ENCODE peak calls at places on chromosome 12, in ten cellular contexts. T, H, E, C, X, R, L, V, Z and N are unnamed samples.

GRCh38 chr12:75837700-75838099 is 193.9 kb downstream of the PHLDA1 start:
- DNase-seq in T (no peak), H (no peak), E (peak; percentile 63), C (no peak), X (no peak), R (no peak), L (no peak), V (peak; percentile 11), Z (no peak), N (no peak)

GRCh38 chr12:1474059-1474537 is 120.3 kb downstream of the FBXL14 start:
- DNase-seq in T (no peak), H (peak; percentile 93), E (peak; percentile 97), C (no peak), X (peak; percentile 84), R (no peak), L (peak; percentile 22), V (no peak), Z (no peak), N (no peak)

GRCh38 chr12:65952737-65953209 is 128.5 kb downstream of the HMGA2 start:
- DNase-seq in T (no peak), H (peak; percentile 79), E (peak; percentile 36), C (no peak), X (peak; percentile 38), R (no peak), L (no peak), V (no peak), Z (no peak), N (no peak)

GRCh38 chr12:11264501-11264900 is 5.0 kb downstream of the PRB3 start:
- DNase-seq in T (no peak), H (no peak), E (no peak), C (no peak), X (no peak), R (no peak), L (no peak), V (no peak), Z (no peak), N (no peak)

GRCh38 chr12:67433393-67434175 is 164.4 kb downstream of the CAND1 start:
- DNase-seq in T (no peak), H (no peak), E (peak; percentile 69), C (no peak), X (no peak), R (no peak), L (no peak), V (no peak), Z (no peak), N (no peak)

GRCh38 chr12:116123511-116124258 is 153.8 kb downstream of the MED13L start:
- DNase-seq in T (no peak), H (peak; percentile 56), E (peak; percentile 78), C (peak; percentile 21), X (peak; percentile 70), R (no peak), L (peak; percentile 86), V (peak; percentile 86), Z (no peak), N (peak; percentile 78)

GRCh38 chr12:113735146-113735545 is 231.0 kb downstream of the RBM19 start:
- DNase-seq in T (no peak), H (no peak), E (no peak), C (no peak), X (no peak), R (no peak), L (no peak), V (peak; percentile 58), Z (no peak), N (no peak)

GRCh38 chr12:109877504-109878246 is 2.7 kb downstream of the GLTP start:
- DNase-seq in T (no peak), H (no peak), E (no peak), C (no peak), X (no peak), R (no peak), L (no peak), V (no peak), Z (no peak), N (no peak)

GRCh38 chr12:115337693-115338543 is 653.9 kb upstream of the TBX3 start:
- DNase-seq in T (no peak), H (peak; percentile 81), E (peak; percentile 97), C (peak; percentile 79), X (peak; percentile 83), R (no peak), L (no peak), V (no peak), Z (no peak), N (no peak)

GRCh38 chr12:118150625-118151024 is 14.7 kb downstream of the PEBP1 start:
- DNase-seq in T (no peak), H (no peak), E (no peak), C (no peak), X (no peak), R (no peak), L (no peak), V (no peak), Z (no peak), N (no peak)

GRCh38 chr12:90854136-90854689 is 100.8 kb downstream of the CCER1 start:
- DNase-seq in T (no peak), H (peak; percentile 25), E (peak; percentile 58), C (peak; percentile 26), X (peak; percentile 82), R (no peak), L (peak; percentile 32), V (peak; percentile 75), Z (no peak), N (peak; percentile 4)

GRCh38 chr12:52042706-52043385 is 8.4 kb upstream of the NR4A1 start:
- DNase-seq in T (no peak), H (no peak), E (no peak), C (no peak), X (no peak), R (no peak), L (no peak), V (no peak), Z (no peak), N (no peak)

GRCh38 chr12:92769124-92769901 is 66.5 kb downstream of the PLEKHG7 start:
- DNase-seq in T (no peak), H (no peak), E (no peak), C (no peak), X (peak; percentile 50), R (no peak), L (no peak), V (no peak), Z (no peak), N (no peak)

GRCh38 chr12:49968431-49968830 is 4.3 kb upstream of the AQP6 start:
- DNase-seq in T (no peak), H (no peak), E (no peak), C (no peak), X (no peak), R (no peak), L (no peak), V (no peak), Z (no peak), N (no peak)

DNA sequence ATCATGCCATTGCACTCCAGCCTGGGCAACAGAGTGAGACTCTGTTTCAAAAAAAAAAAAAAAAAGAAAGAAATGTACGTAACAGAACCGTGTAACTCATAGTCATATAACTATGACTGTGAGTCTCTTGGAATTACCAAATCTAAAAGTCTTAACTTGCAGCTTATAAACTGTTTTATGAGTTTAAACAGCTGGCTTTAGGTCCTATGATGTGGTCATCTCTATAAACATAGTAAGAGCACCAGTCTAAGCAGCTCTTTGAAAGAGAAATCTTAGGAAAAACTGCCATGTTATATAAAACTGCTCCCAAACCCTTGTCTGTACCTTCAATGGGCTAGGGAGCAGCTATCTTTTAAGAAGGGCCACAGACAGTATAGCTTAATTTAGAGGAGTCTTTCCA is 115.5 kb upstream of the AEBP2 start:
- DNase-seq in T (no peak), H (no peak), E (peak; percentile 36), C (no peak), X (no peak), R (no peak), L (no peak), V (no peak), Z (no peak), N (no peak)
- H3K4me1 ChIP-seq in T (no peaks in the 10 kb centered on the region), H (no peaks in the 10 kb centered on the region), E (no peaks in the 10 kb centered on the region), C (peaks cover 4% of the 10 kb centered on the region), X (no peaks in the 10 kb centered on the region), R (no peaks in the 10 kb centered on the region), L (no peaks in the 10 kb centered on the region), V (no peaks in the 10 kb centered on the region), Z (no peaks in the 10 kb centered on the region), N (no peaks in the 10 kb centered on the region)

GRCh38 chr12:12275874-12276273 is 9.0 kb upstream of the LRP6 start:
- DNase-seq in T (no peak), H (no peak), E (no peak), C (no peak), X (no peak), R (no peak), L (no peak), V (no peak), Z (no peak), N (no peak)

GRCh38 chr12:12282202-12282601 is 15.4 kb upstream of the LRP6 start:
- DNase-seq in T (no peak), H (no peak), E (no peak), C (no peak), X (no peak), R (no peak), L (no peak), V (no peak), Z (no peak), N (no peak)

GRCh38 chr12:12282761-12283160 is 15.9 kb upstream of the LRP6 start:
- DNase-seq in T (no peak), H (peak; percentile 78), E (peak; percentile 74), C (no peak), X (peak; percentile 69), R (no peak), L (no peak), V (no peak), Z (no peak), N (no peak)

GRCh38 chr12:12278899-12279298 is 12.1 kb upstream of the LRP6 start:
- DNase-seq in T (no peak), H (no peak), E (no peak), C (no peak), X (no peak), R (no peak), L (no peak), V (no peak), Z (no peak), N (no peak)

GRCh38 chr12:12281134-12281533 is 14.3 kb upstream of the LRP6 start:
- DNase-seq in T (no peak), H (no peak), E (no peak), C (no peak), X (no peak), R (no peak), L (no peak), V (no peak), Z (no peak), N (no peak)
- H3K4me3 ChIP-seq in T (no peak overlapping the region), H (no peak overlapping the region), E (no peak overlapping the region), C (no peak overlapping the region), X (no peak overlapping the region), R (no peak overlapping the region), L (no peak overlapping the region), V (no peak overlapping the region), Z (no peak overlapping the region), N (no peak overlapping the region)

GRCh38 chr12:31859232-31859977 is 99.8 kb upstream of the RESF1 start:
- DNase-seq in T (no peak), H (no peak), E (no peak), C (no peak), X (no peak), R (peak; percentile 53), L (no peak), V (no peak), Z (no peak), N (no peak)
- H3K9me3 ChIP-seq in T (no peaks in the 10 kb centered on the region), H (no peaks in the 10 kb centered on the region), E (peaks cover 4% of the 10 kb centered on the region), C (no peaks in the 10 kb centered on the region), X (no peaks in the 10 kb centered on the region), R (no peaks in the 10 kb centered on the region), L (no peaks in the 10 kb centered on the region), V (no peaks in the 10 kb centered on the region), Z (no peaks in the 10 kb centered on the region), N (no peaks in the 10 kb centered on the region)

DNA sequence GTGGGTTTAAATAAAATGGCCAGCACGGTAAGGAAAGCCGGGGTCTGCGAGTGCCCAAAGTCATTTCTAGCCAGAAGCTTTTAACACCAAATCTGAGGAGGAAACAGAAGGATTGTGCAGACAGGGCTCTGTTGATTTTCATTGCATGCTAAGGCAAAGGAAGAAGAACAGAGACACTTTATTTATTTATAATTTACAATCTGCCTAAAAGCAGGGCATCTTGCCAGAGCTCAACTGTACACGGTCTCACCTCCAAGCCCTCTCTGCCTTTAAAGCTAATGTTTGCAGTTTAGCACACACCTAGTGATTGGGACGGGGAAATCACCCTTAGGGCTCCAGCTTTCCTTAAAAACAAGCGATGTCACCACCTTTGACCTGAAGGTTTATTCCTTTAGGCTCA is 4.0 kb downstream of the KCNA5 start:
- DNase-seq in T (no peak), H (no peak), E (no peak), C (no peak), X (no peak), R (no peak), L (no peak), V (no peak), Z (no peak), N (no peak)
- H3K4me1 ChIP-seq in T (peaks cover 36% of the 10 kb centered on the region), H (no peaks in the 10 kb centered on the region), E (no peaks in the 10 kb centered on the region), C (peaks cover 28% of the 10 kb centered on the region), X (peaks cover 4% of the 10 kb centered on the region), R (no peaks in the 10 kb centered on the region), L (no peaks in the 10 kb centered on the region), V (peaks cover 33% of the 10 kb centered on the region), Z (no peaks in the 10 kb centered on the region), N (no peaks in the 10 kb centered on the region)